ENCODE peak calls at places on chromosomes 3 and 15, in ten cellular contexts. J, X, G, E, Q, U, Z, B, P and N are unnamed samples.

GRCh38 chr3:83514130-83514914 is 1444.5 kb upstream of the CADM2 start:
- DNase-seq in J (no peak), X (no peak), G (no peak), E (no peak), Q (peak), U (no peak), Z (no peak), B (peak), P (no peak), N (no peak)

GRCh38 chr3:53719796-53720195 is 126.4 kb downstream of the CHDH start:
- DNase-seq in J (no peak), X (no peak), G (no peak), E (no peak), Q (peak), U (no peak), Z (no peak), B (no peak), P (no peak), N (no peak)

GRCh38 chr3:195285403-195285802 is 14.4 kb upstream of the XXYLT1 start:
- DNase-seq in J (no peak), X (no peak), G (no peak), E (no peak), Q (no peak), U (no peak), Z (no peak), B (no peak), P (no peak), N (no peak)

GRCh38 chr3:183698318-183698731 is 728 bp downstream of the YEATS2 start:
- DNase-seq in J (peak), X (peak), G (peak), E (peak), Q (peak), U (no peak), Z (no peak), B (no peak), P (peak), N (no peak)

GRCh38 chr15:62624541-62625399 is 417.8 kb upstream of the TPM1 start:
- DNase-seq in J (no peak), X (no peak), G (no peak), E (no peak), Q (no peak), U (no peak), Z (no peak), B (no peak), P (no peak), N (peak)

GRCh38 chr3:190167936-190168680 is 47.4 kb upstream of the P3H2 start:
- DNase-seq in J (no peak), X (no peak), G (no peak), E (no peak), Q (no peak), U (no peak), Z (no peak), B (no peak), P (no peak), N (no peak)

GRCh38 chr3:162103808-162104207 is 607.2 kb downstream of the OTOL1 start:
- DNase-seq in J (no peak), X (no peak), G (no peak), E (no peak), Q (no peak), U (no peak), Z (no peak), B (no peak), P (no peak), N (no peak)

GRCh38 chr3:60696559-60697125 is 554.6 kb downstream of the FHIT start:
- DNase-seq in J (no peak), X (no peak), G (no peak), E (no peak), Q (no peak), U (no peak), Z (no peak), B (no peak), P (no peak), N (no peak)

GRCh38 chr3:195084746-195085145 is 186.2 kb downstream of the XXYLT1 start:
- DNase-seq in J (no peak), X (no peak), G (no peak), E (peak), Q (no peak), U (no peak), Z (no peak), B (no peak), P (no peak), N (no peak)

GRCh38 chr3:45026038-45026437 is at the start of gene CLEC3B:
- DNase-seq in J (peak), X (peak), G (peak), E (no peak), Q (no peak), U (peak), Z (peak), B (no peak), P (no peak), N (no peak)

GRCh38 chr3:128483657-128484403 is 9.2 kb downstream of the GATA2 start:
- DNase-seq in J (no peak), X (no peak), G (peak), E (no peak), Q (no peak), U (no peak), Z (no peak), B (no peak), P (no peak), N (no peak)

GRCh38 chr3:114830652-114831051 is 316.4 kb downstream of the ZBTB20 start:
- DNase-seq in J (no peak), X (no peak), G (no peak), E (no peak), Q (no peak), U (no peak), Z (no peak), B (no peak), P (no peak), N (no peak)

GRCh38 chr3:2861120-2861519 is 249.1 kb downstream of the IL5RA start:
- DNase-seq in J (no peak), X (no peak), G (no peak), E (no peak), Q (no peak), U (no peak), Z (no peak), B (no peak), P (no peak), N (no peak)

GRCh38 chr15:77021803-77022381 is 27.0 kb downstream of the PSTPIP1 start:
- DNase-seq in J (peak), X (no peak), G (no peak), E (no peak), Q (no peak), U (no peak), Z (peak), B (no peak), P (no peak), N (peak)

GRCh38 chr15:47750030-47750739 is 32.9 kb downstream of the SEMA6D start:
- DNase-seq in J (no peak), X (no peak), G (no peak), E (no peak), Q (no peak), U (no peak), Z (no peak), B (peak), P (no peak), N (peak)

GRCh38 chr3:59876533-59877062 is 826.8 kb upstream of the CFAP20DC start:
- DNase-seq in J (no peak), X (no peak), G (no peak), E (no peak), Q (no peak), U (no peak), Z (no peak), B (no peak), P (no peak), N (no peak)

GRCh38 chr15:43903864-43904290 is 77.1 kb downstream of the WDR76 start:
- DNase-seq in J (peak), X (peak), G (no peak), E (peak), Q (peak), U (peak), Z (no peak), B (peak), P (peak), N (no peak)

GRCh38 chr15:47602124-47602523 is 115.2 kb upstream of the SEMA6D start:
- DNase-seq in J (no peak), X (no peak), G (no peak), E (no peak), Q (no peak), U (no peak), Z (no peak), B (no peak), P (no peak), N (no peak)

GRCh38 chr15:37517506-37517905 is 416.9 kb upstream of the TMCO5A start:
- DNase-seq in J (no peak), X (no peak), G (no peak), E (no peak), Q (no peak), U (no peak), Z (no peak), B (peak), P (no peak), N (no peak)

DNA sequence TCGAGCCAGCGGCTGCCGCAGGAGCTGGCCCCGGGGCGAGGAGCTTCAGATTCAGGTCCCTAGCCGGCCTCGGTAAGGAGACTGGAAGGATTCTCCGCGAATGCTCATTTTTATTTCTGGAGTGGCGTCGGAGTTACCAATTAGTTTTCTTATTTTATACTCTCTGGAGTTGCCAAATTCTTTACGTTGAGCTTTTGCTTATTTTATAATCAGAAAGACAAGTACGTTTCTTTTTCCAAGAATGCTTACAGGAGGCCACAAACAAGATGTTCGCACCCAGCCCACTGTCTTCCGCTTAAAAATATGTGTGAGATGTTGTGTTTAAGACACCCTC is 453 bp upstream of the GPR156 start:
- DNase-seq in J (no peak), X (no peak), G (no peak), E (no peak), Q (no peak), U (no peak), Z (no peak), B (no peak), P (no peak), N (no peak)
- H3K4me3 ChIP-seq in J (peak), X (peak), G (peak), E (peak), Q (no peak), U (no peak), Z (peak), B (peak), P (peak), N (peak)

GRCh38 chr3:46454209-46454595 is 10.5 kb downstream of the LTF start:
- DNase-seq in J (no peak), X (no peak), G (no peak), E (no peak), Q (no peak), U (no peak), Z (no peak), B (no peak), P (no peak), N (no peak)

GRCh38 chr3:46447535-46447934 is 17.2 kb downstream of the LTF start:
- DNase-seq in J (no peak), X (no peak), G (no peak), E (no peak), Q (peak), U (no peak), Z (no peak), B (no peak), P (no peak), N (no peak)

GRCh38 chr3:46453526-46454208 is 11.0 kb downstream of the LTF start:
- DNase-seq in J (no peak), X (no peak), G (no peak), E (no peak), Q (no peak), U (no peak), Z (no peak), B (no peak), P (no peak), N (no peak)

GRCh38 chr3:46448721-46449120 is 16.0 kb downstream of the LTF start:
- DNase-seq in J (no peak), X (no peak), G (no peak), E (no peak), Q (no peak), U (no peak), Z (no peak), B (no peak), P (no peak), N (no peak)

DNA sequence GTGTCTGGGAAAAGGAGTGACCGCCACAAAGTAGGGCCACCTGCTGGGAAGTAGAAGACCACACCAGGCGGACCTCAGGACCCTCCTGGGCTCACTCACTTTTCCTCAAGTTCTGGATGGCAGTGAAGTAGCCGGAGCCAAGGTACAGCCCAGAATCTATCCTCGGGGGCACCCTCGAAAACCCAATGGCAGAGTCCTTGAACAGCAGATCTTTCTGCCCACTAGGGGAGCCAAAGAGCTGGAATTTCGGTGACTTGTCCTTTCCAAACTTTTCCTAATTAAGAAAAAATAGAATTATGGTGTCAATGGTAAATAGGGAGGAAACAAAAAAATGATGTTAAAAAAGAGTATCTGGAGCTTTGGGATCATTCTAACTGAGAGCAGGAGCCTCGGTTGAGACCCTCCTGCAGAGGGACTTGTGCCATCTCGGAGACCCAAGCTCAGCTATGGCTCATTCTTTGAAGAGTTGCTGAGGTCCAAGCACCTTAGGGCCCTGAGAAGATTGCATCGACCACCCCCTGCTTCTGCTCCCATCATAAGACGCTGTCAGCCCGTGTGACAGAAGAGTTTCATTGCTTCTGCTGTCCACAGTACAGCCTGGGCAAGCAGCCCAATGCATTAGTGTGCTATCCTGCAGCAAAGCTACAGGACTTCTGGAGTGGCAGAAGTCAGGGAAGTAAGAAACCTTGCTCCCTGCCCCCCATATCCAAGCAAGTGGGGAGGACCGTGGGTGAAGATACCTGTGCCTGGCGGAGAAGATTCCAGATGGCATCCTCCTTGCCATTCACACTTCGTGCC is 14.8 kb downstream of the LTF start:
- DNase-seq in J (no peak), X (no peak), G (no peak), E (no peak), Q (no peak), U (no peak), Z (no peak), B (no peak), P (peak), N (no peak)
- TF ChIP-seq CTCF in J (peak), X (peak), G (peak), E (peak), Q (peak), U (no peak), Z (peak), B (peak), P (peak), N (peak)

DNA sequence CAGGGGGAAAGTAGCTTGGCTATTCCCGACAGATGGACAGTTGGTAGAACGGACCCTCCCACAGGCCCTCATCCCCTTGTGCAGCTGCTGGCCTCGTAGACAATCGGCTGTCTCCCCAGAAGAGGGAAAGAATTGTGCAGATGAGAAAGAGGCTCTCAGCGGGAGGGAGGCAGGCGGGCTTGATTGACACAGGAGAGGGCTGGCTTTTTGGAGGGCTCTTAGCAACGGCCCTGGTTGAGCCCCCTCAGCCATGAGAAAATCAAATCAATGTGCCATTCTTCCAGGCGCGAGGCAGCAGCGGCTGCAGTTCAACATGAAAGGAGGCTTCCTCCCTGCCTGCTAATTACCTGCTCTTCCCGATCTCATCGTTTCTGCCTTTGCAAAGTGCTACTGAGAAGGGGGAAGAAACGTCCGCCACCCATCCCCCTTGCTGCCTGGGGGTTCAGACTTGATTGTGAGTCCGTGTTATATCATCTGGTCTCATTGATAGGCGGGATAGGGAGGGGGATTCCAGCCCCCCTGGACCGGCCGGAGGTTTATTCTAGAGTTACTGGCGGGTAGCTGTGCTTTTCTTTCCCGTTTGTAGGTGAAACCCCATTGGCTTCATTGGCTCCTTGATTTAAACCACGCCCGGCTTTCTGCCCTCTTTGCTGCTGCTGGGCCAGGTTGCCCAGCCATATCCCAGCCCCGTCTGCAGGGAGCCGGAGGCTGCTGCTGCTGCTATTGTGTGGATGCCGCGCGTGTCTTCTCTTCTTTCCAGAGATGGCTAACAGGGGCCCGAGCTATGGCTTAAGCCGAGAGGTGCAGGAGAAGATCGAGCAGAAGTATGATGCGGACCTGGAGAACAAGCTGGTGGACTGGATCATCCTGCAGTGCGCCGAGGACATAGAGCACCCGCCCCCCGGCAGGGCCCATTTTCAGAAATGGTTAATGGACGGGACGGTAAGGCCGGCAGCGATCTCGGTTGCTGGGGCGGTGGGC is at the start of gene TAGLN3:
- DNase-seq in J (no peak), X (peak), G (no peak), E (peak), Q (peak), U (peak), Z (no peak), B (no peak), P (no peak), N (no peak)
- H3K4me3 ChIP-seq in J (peak), X (peak), G (peak), E (peak), Q (peak), U (no peak), Z (peak), B (peak), P (no peak), N (peak)

GRCh38 chr3:10627884-10628572 is 122.6 kb upstream of the ATP2B2 start:
- DNase-seq in J (no peak), X (no peak), G (no peak), E (no peak), Q (no peak), U (no peak), Z (no peak), B (no peak), P (no peak), N (no peak)
- TF ChIP-seq CTCF in J (no peak), X (no peak), G (no peak), E (no peak), Q (no peak), U (no peak), Z (no peak), B (no peak), P (no peak), N (no peak)

GRCh38 chr3:137762674-137763593 is 1.2 kb upstream of the SOX14 start:
- DNase-seq in J (no peak), X (no peak), G (no peak), E (no peak), Q (no peak), U (no peak), Z (no peak), B (no peak), P (no peak), N (no peak)

GRCh38 chr3:137761563-137762503 is 2.3 kb upstream of the SOX14 start:
- DNase-seq in J (no peak), X (no peak), G (no peak), E (no peak), Q (no peak), U (no peak), Z (no peak), B (no peak), P (no peak), N (no peak)

GRCh38 chr3:137760341-137761098 is 3.6 kb upstream of the SOX14 start:
- DNase-seq in J (no peak), X (no peak), G (no peak), E (no peak), Q (no peak), U (no peak), Z (no peak), B (no peak), P (no peak), N (no peak)

GRCh38 chr3:137761099-137761562 is 3.0 kb upstream of the SOX14 start:
- DNase-seq in J (no peak), X (no peak), G (no peak), E (no peak), Q (no peak), U (no peak), Z (no peak), B (no peak), P (no peak), N (no peak)

GRCh38 chr3:137759505-137759904 is 4.6 kb upstream of the SOX14 start:
- DNase-seq in J (no peak), X (no peak), G (no peak), E (no peak), Q (no peak), U (no peak), Z (no peak), B (no peak), P (no peak), N (no peak)
- H3K4me3 ChIP-seq in J (no peak), X (no peak), G (no peak), E (no peak), Q (no peak), U (no peak), Z (no peak), B (no peak), P (no peak), N (no peak)

DNA sequence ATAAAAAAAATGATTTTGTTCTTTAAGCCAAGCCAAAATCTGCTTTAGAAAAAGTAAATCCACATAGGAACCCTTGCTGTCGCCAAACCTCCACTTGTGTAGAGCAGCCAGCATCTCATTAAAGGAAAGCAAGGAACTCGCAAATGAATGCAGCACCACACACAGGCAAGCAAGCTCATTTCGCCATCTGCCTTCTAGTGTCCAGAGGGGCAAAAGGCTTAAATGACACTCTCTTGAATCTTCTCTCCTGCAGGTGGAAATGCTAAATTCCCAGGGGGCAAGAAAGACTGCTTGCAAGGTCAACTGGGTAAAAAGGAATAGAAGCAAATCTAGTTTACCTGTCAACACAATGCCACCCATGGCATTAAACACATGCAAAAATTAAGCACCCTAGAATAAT is 2.4 kb downstream of the MB21D2 start:
- DNase-seq in J (no peak), X (no peak), G (no peak), E (no peak), Q (peak), U (no peak), Z (no peak), B (peak), P (no peak), N (peak)
- TF ChIP-seq CTCF in J (peak), X (no peak), G (no peak), E (peak), Q (peak), U (no peak), Z (no peak), B (peak), P (no peak), N (peak)

GRCh38 chr3:144189044-144189443 is 217.4 kb downstream of the DIPK2A start:
- DNase-seq in J (no peak), X (no peak), G (no peak), E (no peak), Q (no peak), U (no peak), Z (no peak), B (no peak), P (no peak), N (no peak)
- H3K4me3 ChIP-seq in J (no peak), X (no peak), G (no peak), E (no peak), Q (no peak), U (no peak), Z (no peak), B (no peak), P (no peak), N (no peak)

DNA sequence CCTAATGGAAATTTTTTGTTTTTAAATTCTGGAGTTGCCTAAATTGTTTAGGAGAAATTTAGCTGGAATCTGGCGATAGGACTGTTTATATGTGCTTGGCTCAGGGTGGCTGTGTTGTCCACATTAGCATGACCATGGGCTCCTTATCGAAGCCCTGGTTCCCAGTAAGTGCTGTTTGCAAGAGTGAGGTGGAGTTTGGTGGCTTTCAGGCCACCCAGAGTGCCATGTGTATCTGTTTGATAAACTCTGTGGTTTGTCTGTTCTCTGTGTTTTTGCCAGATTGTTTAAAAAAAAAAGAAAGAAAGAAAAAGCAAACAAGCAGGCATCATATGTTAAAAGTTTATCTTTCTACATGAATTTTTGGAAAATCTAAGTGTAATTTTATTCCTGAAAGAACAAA is 51.5 kb downstream of the PLCL2 start:
- DNase-seq in J (no peak), X (no peak), G (no peak), E (no peak), Q (no peak), U (no peak), Z (no peak), B (no peak), P (no peak), N (no peak)
- TF ChIP-seq CTCF in J (no peak), X (no peak), G (no peak), E (no peak), Q (no peak), U (no peak), Z (no peak), B (no peak), P (no peak), N (no peak)